ENCODE peak calls at places on chromosomes 11 and 22, in six cellular contexts. P, Y, T, U, W and K are unnamed samples.

GRCh38 chr11:45182902-45183301 is 36.5 kb downstream of the PRDM11 start:
- DNase-seq in P (peak), Y (peak), T (peak), U (no peak), W (no peak), K (no peak)

GRCh38 chr11:86537541-86538222 is 134.7 kb downstream of the ME3 start:
- DNase-seq in P (peak), Y (peak), T (no peak), U (no peak), W (no peak), K (no peak)

GRCh38 chr11:128437137-128437536 is 150.2 kb downstream of the ETS1 start:
- DNase-seq in P (peak), Y (no peak), T (no peak), U (no peak), W (no peak), K (no peak)

GRCh38 chr11:18312663-18313420 is 9.1 kb downstream of the HPS5 start:
- DNase-seq in P (peak), Y (no peak), T (no peak), U (no peak), W (no peak), K (no peak)

GRCh38 chr11:69348414-69349235 is 54.7 kb downstream of the MYEOV start:
- DNase-seq in P (no peak), Y (no peak), T (no peak), U (no peak), W (no peak), K (no peak)

GRCh38 chr22:28544431-28544868 is 135.2 kb downstream of the TTC28 start:
- DNase-seq in P (no peak), Y (no peak), T (no peak), U (no peak), W (no peak), K (no peak)

GRCh38 chr22:39526736-39527171 is 5.8 kb downstream of the RPS19BP1 start:
- DNase-seq in P (no peak), Y (no peak), T (no peak), U (no peak), W (no peak), K (no peak)

GRCh38 chr22:41562461-41562860 is 1.7 kb downstream of the CSDC2 start:
- DNase-seq in P (no peak), Y (no peak), T (peak), U (no peak), W (no peak), K (no peak)

GRCh38 chr11:88849368-88849767 is 216.4 kb downstream of the GRM5 start:
- DNase-seq in P (no peak), Y (no peak), T (no peak), U (no peak), W (no peak), K (no peak)

GRCh38 chr22:49717322-49717919 is 110.3 kb downstream of the BRD1 start:
- DNase-seq in P (no peak), Y (no peak), T (no peak), U (peak), W (no peak), K (no peak)

GRCh38 chr11:118606844-118607228 is 579 bp upstream of the PHLDB1 start:
- DNase-seq in P (no peak), Y (no peak), T (no peak), U (no peak), W (no peak), K (no peak)

GRCh38 chr11:34086554-34087278 is 18.7 kb upstream of the NAT10 start:
- DNase-seq in P (no peak), Y (no peak), T (no peak), U (no peak), W (no peak), K (no peak)

GRCh38 chr11:69950621-69951020 is 127.5 kb upstream of the ANO1 start:
- DNase-seq in P (no peak), Y (no peak), T (no peak), U (no peak), W (no peak), K (no peak)

GRCh38 chr22:46965552-46966494 is 203.4 kb downstream of the TBC1D22A start:
- DNase-seq in P (no peak), Y (no peak), T (no peak), U (no peak), W (no peak), K (no peak)

GRCh38 chr11:72229925-72230763 is 5.6 kb downstream of the INPPL1 start:
- DNase-seq in P (no peak), Y (no peak), T (no peak), U (no peak), W (no peak), K (no peak)

GRCh38 chr11:39247570-39248137 is 2211.8 kb downstream of the LRRC4C start:
- DNase-seq in P (no peak), Y (no peak), T (no peak), U (no peak), W (no peak), K (no peak)
- TF ChIP-seq CTCF in P (no peak), Y (no peak), T (no peak), U (no peak), W (no peak), K (no peak)

GRCh38 chr11:65884716-65885092 is 3.6 kb downstream of the FIBP start:
- DNase-seq in P (peak), Y (peak), T (peak), U (peak), W (peak), K (peak)
- TF ChIP-seq CTCF in P (no peak), Y (peak), T (peak), U (peak), W (peak), K (peak)

DNA sequence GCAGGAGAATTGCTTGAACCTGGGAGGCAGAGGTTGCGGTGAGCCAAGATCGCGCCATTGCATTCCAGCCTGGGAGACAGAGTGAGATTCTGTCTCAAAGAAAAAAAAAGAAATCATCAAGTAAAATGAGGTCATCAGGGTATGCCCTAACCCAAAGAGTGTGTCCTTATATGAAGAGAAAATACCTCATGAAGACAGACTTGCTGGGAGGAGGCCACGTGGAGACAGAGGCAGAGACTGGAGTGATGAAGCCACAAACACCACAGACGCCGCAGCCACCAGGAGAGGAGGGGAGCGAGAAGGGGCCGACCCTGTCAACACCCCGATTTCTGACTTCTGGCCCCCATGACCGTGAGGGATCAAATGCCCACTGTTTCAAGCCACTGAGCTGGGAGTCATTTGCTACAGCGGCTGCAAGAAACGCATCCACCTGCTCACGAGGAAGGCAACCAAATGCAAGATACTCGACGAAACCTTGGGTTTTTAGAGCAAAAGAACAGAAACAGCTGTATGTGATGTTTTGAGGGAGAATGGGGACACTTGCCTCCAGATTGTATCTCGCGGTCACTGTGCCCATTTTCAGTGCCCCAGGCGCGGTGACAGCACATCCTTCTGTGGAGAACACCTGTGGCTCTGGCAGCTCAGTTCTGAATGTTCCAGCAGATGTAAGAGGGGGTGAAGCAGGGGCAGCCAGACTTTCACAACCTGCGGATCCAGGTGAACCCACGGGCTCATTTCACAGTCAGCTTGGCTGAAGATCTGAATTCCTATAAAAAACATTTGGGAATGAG is 1317.2 kb downstream of the TBC1D22A start:
- DNase-seq in P (no peak), Y (no peak), T (no peak), U (no peak), W (no peak), K (no peak)
- TF ChIP-seq CTCF in P (no peak), Y (no peak), T (no peak), U (no peak), W (no peak), K (no peak)

GRCh38 chr11:67648796-67649613 is 1.5 kb downstream of the ACY3 start:
- DNase-seq in P (no peak), Y (no peak), T (no peak), U (no peak), W (no peak), K (no peak)

GRCh38 chr11:67646535-67647336 is 3.8 kb downstream of the ACY3 start:
- DNase-seq in P (no peak), Y (no peak), T (no peak), U (no peak), W (no peak), K (no peak)

GRCh38 chr11:67649634-67650540 is 643 bp downstream of the ACY3 start:
- DNase-seq in P (no peak), Y (no peak), T (peak), U (no peak), W (no peak), K (no peak)

GRCh38 chr11:67647471-67647870 is 3.1 kb downstream of the ACY3 start:
- DNase-seq in P (no peak), Y (no peak), T (no peak), U (no peak), W (no peak), K (no peak)

DNA sequence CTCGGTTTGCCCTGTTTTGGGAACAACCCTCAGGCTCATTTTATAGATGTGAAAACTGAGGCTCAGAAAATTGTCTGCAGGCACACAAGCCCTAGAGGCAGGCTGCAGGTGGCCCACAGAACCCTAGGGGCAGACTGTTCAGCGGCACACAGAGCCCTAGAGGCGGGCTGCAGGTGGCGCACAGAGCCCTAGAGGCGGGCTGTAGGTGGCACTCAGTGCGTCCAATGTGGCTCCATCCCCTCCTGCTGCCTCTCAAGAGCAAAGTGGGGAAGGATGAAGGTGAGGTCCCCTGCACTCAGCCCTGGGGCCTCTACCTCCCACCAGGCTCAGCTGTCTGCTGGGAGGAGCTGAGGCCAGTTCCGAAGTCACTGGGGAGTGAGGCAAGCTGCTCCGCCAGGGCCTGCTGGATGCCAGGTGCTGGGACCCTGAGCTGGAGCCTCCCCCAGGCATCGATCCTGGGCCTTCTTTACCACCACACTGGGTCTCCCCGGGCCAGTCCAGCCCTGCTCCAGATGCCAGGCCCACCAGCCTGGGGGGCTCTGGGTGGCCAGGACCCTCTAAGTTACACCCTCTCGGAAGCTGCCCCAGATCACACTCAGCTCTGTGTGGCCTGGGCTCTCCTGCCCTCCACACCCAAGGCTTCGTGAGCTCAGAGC is 2.3 kb downstream of the ACY3 start:
- DNase-seq in P (no peak), Y (peak), T (peak), U (no peak), W (no peak), K (no peak)
- TF ChIP-seq CTCF in P (no peak), Y (no peak), T (peak), U (no peak), W (peak), K (peak)

DNA sequence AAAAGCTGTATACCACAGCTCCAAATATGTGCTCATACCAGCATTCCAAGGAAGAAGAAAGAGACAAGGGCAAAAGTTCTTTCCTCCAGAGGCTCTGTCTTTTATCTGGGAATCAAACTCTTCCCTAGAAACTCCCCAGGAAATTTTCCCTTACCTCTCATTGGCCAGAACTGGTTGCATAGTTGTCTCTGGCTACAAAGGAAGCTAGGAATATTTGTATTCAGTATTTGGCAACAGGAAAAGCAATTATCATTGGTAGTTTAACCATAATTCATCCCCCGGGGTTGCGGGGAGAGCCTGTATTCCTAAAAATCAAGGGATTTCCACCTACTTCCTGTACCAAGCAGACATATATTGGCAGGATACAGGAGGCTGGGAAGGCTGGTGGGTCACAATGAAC is 10.5 kb upstream of the ZFTA start:
- DNase-seq in P (peak), Y (no peak), T (no peak), U (no peak), W (no peak), K (no peak)
- TF ChIP-seq CTCF in P (no peak), Y (no peak), T (no peak), U (no peak), W (no peak), K (no peak)

DNA sequence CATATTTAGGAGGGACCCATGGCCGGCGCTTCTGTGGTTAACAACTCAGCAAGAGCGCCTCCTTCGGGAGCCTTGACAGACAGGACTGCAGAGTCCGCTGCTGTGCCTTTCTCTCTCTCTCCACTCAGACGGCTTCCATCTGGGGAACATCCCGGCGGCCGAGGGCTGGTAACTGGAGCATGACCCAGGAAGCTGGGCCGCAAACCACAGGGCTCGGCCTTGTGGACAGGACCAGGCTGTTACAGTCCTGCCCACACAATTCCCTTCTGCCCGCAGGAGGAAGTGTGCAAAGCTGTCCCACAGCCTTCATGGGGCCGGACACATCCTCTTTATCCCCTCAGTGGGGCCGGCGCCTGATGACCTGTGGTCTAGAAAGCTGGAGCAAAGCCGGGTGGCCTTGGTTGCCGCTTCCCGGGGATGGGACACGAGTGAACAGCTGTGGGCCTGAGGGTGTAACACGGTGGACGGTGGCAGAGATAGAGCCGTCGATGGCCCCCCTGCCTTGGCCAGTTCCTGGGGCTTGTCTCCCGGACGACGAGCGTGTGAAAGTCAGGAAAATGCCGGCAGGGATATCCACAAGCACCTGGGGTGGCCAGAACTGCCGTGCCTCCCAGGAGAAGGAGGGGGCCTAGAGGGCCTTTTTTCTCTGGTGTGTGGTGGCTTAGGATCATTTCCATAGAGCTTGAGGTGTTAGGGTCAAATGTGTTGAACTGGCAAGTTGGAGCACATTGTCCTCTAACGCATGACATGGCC is 50.1 kb downstream of the FBLN1 start:
- DNase-seq in P (peak), Y (peak), T (no peak), U (peak), W (no peak), K (no peak)
- TF ChIP-seq CTCF in P (peak), Y (no peak), T (peak), U (no peak), W (no peak), K (no peak)

GRCh38 chr11:77144196-77144853 is 16.3 kb downstream of the MYO7A start:
- DNase-seq in P (no peak), Y (no peak), T (no peak), U (no peak), W (no peak), K (no peak)

GRCh38 chr11:77141475-77141874 is 13.4 kb downstream of the MYO7A start:
- DNase-seq in P (no peak), Y (no peak), T (no peak), U (no peak), W (no peak), K (no peak)

GRCh38 chr11:77142091-77142975 is 14.3 kb downstream of the MYO7A start:
- DNase-seq in P (no peak), Y (no peak), T (no peak), U (no peak), W (no peak), K (no peak)

GRCh38 chr11:77144854-77145428 is 16.9 kb downstream of the MYO7A start:
- DNase-seq in P (no peak), Y (no peak), T (no peak), U (no peak), W (no peak), K (no peak)

DNA sequence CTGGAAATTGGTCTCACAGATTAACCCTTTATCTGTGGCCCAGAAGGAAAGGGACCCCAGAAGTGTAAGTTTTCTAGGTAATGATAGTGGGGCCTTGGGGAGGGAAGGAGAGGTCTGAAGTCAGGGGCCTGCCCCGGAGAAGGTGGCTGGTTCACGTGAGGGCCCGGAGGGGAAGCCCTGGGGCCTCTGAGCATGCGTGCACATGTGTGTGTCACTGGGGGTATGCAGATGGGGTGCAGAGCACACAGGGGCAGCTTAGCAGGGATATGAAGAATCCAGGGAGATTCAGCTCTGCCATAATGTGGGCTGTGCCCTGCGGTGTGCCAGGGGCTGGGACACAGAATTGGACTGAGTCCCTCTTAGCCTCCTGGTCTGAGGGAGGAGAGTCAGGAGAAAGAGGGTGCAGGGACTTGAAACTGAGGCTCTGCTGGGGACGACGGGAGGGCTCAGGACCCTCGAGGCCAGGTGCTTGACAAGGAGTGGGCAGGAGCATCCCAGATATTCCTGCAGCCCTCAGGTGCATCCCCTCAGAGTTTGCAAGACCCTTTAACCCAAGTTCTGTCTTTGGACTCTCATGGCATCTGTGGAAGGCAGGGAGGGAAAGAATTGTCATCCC is 15.5 kb downstream of the MYO7A start:
- DNase-seq in P (no peak), Y (no peak), T (no peak), U (no peak), W (no peak), K (no peak)
- TF ChIP-seq CTCF in P (no peak), Y (no peak), T (no peak), U (no peak), W (no peak), K (no peak)

GRCh38 chr11:43504316-43504950 is 145.7 kb downstream of the TTC17 start:
- DNase-seq in P (peak), Y (peak), T (peak), U (no peak), W (peak), K (peak)
- TF ChIP-seq CTCF in P (peak), Y (no peak), T (peak), U (no peak), W (peak), K (peak)